ENCODE peak calls at places on chromosomes 5 and 9, in six cellular contexts. K is endothelial cell of umbilical vein, Y is HepG2, M is A549, R is WTC11, P is H1. G is an unnamed sample.

GRCh38 chr9:106963684-106964083 is 100.7 kb downstream of the ZNF462 start:
- DNase-seq in K (no peak), Y (no peak), M (no peak), R (no peak), P (no peak), G (no peak)

GRCh38 chr9:92947268-92948031 is at the start of gene FGD3:
- DNase-seq in K (no peak), Y (no peak), M (no peak), R (no peak), P (no peak), G (no peak)

GRCh38 chr5:151151793-151152192 is 5.8 kb downstream of the ANXA6 start:
- DNase-seq in K (no peak), Y (no peak), M (no peak), R (no peak), P (no peak), G (no peak)

GRCh38 chr9:136890661-136891060 is 4.3 kb downstream of the TRAF2 start:
- DNase-seq in K (no peak), Y (no peak), M (no peak), R (no peak), P (no peak), G (no peak)

GRCh38 chr9:4126996-4127395 is 172.9 kb downstream of the GLIS3 start:
- DNase-seq in K (no peak), Y (no peak), M (no peak), R (no peak), P (no peak), G (no peak)

GRCh38 chr5:97420646-97421045 is 237.6 kb upstream of the RIOK2 start:
- DNase-seq in K (no peak), Y (no peak), M (no peak), R (no peak), P (no peak), G (no peak)

GRCh38 chr9:101092922-101093321 is 64.4 kb downstream of the PLPPR1 start:
- DNase-seq in K (peak), Y (no peak), M (no peak), R (no peak), P (no peak), G (no peak)

GRCh38 chr5:179828756-179829421 is 8.2 kb downstream of the SQSTM1 start:
- DNase-seq in K (no peak), Y (no peak), M (no peak), R (no peak), P (no peak), G (no peak)

GRCh38 chr9:72907421-72907820 is 45.4 kb downstream of the ALDH1A1 start:
- DNase-seq in K (peak), Y (no peak), M (no peak), R (no peak), P (no peak), G (no peak)

GRCh38 chr5:75367401-75367800 is 30.4 kb downstream of the HMGCR start:
- DNase-seq in K (peak), Y (no peak), M (no peak), R (no peak), P (no peak), G (no peak)

GRCh38 chr5:172855597-172856292 is 21.7 kb downstream of the ERGIC1 start:
- DNase-seq in K (peak), Y (no peak), M (no peak), R (no peak), P (no peak), G (no peak)

GRCh38 chr5:127492854-127493738 is 24.3 kb upstream of the PRRC1 start:
- DNase-seq in K (peak), Y (peak), M (peak), R (no peak), P (no peak), G (peak)

GRCh38 chr9:108860764-108861163 is 1.3 kb upstream of the ACTL7A start:
- DNase-seq in K (no peak), Y (no peak), M (no peak), R (no peak), P (no peak), G (no peak)

GRCh38 chr5:98106116-98107088 is 667.1 kb upstream of the RGMB start:
- DNase-seq in K (peak), Y (no peak), M (no peak), R (no peak), P (no peak), G (no peak)

GRCh38 chr5:80408475-80408875 is 611 bp downstream of the ZFYVE16 start:
- DNase-seq in K (peak), Y (peak), M (peak), R (peak), P (peak), G (peak)

GRCh38 chr9:133509179-133510083 is 15.3 kb downstream of the MYMK start:
- DNase-seq in K (no peak), Y (no peak), M (no peak), R (peak), P (no peak), G (no peak)

GRCh38 chr5:65203746-65204145 is 278.0 kb downstream of the ADAMTS6 start:
- DNase-seq in K (peak), Y (no peak), M (no peak), R (no peak), P (no peak), G (no peak)

GRCh38 chr9:99509291-99509826 is 287.3 kb downstream of the SEC61B start:
- DNase-seq in K (no peak), Y (no peak), M (no peak), R (no peak), P (no peak), G (no peak)

GRCh38 chr9:21095561-21095960 is 17.8 kb upstream of the IFNB1 start:
- DNase-seq in K (no peak), Y (no peak), M (no peak), R (no peak), P (no peak), G (no peak)

GRCh38 chr5:156259618-156260017 is 67.3 kb upstream of the SGCD start:
- DNase-seq in K (no peak), Y (no peak), M (peak), R (no peak), P (no peak), G (no peak)

GRCh38 chr5:135206862-135207261 is 172.8 kb upstream of the PITX1 start:
- DNase-seq in K (no peak), Y (no peak), M (no peak), R (no peak), P (no peak), G (no peak)

GRCh38 chr9:96417051-96417586 is 1.1 kb downstream of the ZNF367 start:
- DNase-seq in K (peak), Y (peak), M (peak), R (peak), P (peak), G (peak)

GRCh38 chr9:126671381-126671831 is 57.7 kb downstream of the LMX1B start:
- DNase-seq in K (no peak), Y (no peak), M (no peak), R (no peak), P (no peak), G (no peak)

GRCh38 chr9:75001719-75002421 is 26.2 kb downstream of the CARNMT1 start:
- DNase-seq in K (peak), Y (peak), M (peak), R (no peak), P (no peak), G (peak)

GRCh38 chr9:121736147-121736721 is 84.8 kb downstream of the DAB2IP start:
- DNase-seq in K (no peak), Y (no peak), M (peak), R (peak), P (no peak), G (peak)

GRCh38 chr5:95284512-95285405 is at the start of gene MCTP1:
- DNase-seq in K (peak), Y (no peak), M (peak), R (peak), P (no peak), G (no peak)

GRCh38 chr9:123335986-123336329 is 20.0 kb upstream of the CRB2 start:
- DNase-seq in K (no peak), Y (no peak), M (no peak), R (no peak), P (no peak), G (no peak)

GRCh38 chr9:123336455-123336854 is 19.5 kb upstream of the CRB2 start:
- DNase-seq in K (no peak), Y (no peak), M (no peak), R (no peak), P (no peak), G (no peak)

GRCh38 chr9:123336959-123337358 is 19.0 kb upstream of the CRB2 start:
- DNase-seq in K (no peak), Y (no peak), M (no peak), R (no peak), P (no peak), G (no peak)

GRCh38 chr9:123334639-123335038 is 21.4 kb upstream of the CRB2 start:
- DNase-seq in K (no peak), Y (no peak), M (no peak), R (no peak), P (no peak), G (no peak)

DNA sequence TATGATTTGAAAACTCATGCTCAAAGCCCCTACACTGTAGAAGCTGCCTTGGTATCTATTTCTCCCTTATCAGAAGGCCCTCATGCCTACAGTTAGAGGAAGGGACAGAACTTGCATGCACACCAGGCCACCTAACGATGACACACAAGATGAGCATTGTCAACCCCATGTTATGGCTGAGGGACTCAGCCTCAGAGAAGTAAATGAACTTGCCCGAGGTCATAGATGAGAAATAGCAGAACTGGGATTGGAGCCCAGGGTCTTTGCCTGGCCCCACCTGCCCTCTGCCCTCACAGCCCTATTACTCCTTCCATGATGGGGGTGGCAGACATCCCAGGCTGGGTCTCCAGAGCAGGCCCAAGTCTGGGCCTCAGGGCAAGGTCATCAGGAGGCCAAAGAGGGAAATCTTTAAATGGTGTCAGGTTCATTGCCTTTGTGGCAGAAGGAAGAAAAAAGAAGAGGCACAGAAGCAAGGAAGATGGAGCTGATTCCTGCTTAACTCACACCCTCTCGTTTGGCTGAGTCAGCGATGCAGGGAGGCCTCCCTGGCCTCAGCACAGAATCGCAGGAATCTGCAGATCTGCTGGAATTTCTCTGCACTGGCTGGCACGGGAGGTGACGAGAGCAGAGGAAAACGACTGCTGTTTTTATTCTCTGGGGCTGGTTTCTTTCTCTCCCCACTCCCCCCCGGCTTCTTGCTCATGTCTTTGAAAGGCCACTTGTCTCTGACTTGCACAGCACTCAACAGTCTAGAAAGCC is 20.6 kb upstream of the CRB2 start:
- DNase-seq in K (peak), Y (no peak), M (no peak), R (no peak), P (no peak), G (peak)
- TF ChIP-seq JUN in K (no peak), Y (no peak), M (no peak), R (no peak), P (no peak), G (no peak)

DNA sequence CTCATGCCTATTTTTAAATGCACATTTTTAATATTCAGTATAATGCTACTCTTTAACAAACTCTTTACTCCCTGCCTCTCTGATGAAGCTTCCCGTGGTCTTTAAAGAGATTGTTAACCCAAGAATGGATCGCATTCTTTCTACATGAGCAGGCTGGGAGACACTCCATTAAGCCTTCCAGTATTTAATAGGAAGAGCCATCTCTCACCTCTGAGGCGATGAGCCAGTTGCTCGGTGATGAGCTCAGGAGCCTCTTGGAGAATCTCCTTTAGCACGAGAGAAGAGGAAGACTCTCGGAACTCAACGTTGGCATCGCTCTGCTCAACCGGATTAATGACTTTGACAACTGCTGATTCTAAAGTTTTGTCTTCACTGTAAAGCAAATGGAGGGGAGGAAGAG is 59.6 kb downstream of the PRUNE2 start:
- DNase-seq in K (no peak), Y (no peak), M (no peak), R (no peak), P (peak), G (no peak)
- TF ChIP-seq JUN in K (no peak), Y (no peak), M (no peak), R (no peak), P (no peak), G (no peak)

GRCh38 chr9:112175796-112176315 is 759 bp upstream of the SUSD1 start:
- DNase-seq in K (no peak), Y (peak), M (peak), R (no peak), P (no peak), G (no peak)

GRCh38 chr9:112174223-112174964 is 703 bp downstream of the SUSD1 start:
- DNase-seq in K (peak), Y (peak), M (peak), R (peak), P (no peak), G (peak)

GRCh38 chr9:112176410-112177010 is 1.4 kb upstream of the SUSD1 start:
- DNase-seq in K (no peak), Y (peak), M (peak), R (no peak), P (no peak), G (no peak)

GRCh38 chr9:112173489-112174222 is 1.4 kb downstream of the SUSD1 start:
- DNase-seq in K (no peak), Y (no peak), M (no peak), R (no peak), P (no peak), G (peak)

DNA sequence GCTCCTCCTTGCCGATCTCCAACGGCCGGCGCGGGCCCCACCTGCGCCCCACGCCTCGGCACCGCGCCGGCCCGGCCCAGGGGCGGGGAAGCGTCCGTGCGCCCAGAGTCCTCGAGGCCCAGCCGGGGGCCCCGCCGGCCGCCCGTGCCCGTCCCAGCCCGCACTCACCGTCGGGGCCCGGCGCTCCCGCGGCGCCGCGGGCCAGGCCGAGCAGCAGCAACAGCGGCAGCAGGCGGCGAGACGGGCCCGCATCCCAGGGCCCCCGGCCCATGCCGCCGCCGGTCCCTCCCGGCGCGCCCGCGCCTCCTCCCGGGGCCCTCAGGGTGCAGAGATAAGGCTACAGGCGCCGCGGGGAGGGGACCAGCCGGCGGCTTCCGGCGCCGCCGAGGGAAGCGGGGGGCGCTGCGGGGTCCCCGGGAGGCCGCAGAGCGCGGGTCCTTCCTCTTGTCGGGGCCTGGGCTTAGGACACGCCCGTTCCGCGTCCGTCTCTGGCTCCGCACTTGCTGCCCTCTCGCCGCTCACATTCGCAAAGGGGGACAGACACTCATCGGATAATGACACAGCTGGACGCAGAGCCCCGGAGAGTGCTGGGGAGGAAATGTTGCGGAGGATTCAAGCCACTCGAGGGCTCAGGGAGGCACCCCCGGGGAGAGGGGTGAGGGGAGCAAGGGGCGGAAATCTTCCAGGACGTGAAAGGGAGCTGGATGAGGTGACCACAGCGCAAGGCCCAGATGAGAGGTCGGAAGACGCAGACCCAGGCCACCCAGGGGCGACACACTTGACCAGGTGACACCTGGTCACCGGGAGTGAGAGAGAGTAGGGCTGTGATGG is at the start of gene SUSD1:
- DNase-seq in K (peak), Y (peak), M (peak), R (peak), P (no peak), G (peak)
- TF ChIP-seq JUN in K (no peak), Y (no peak), M (peak), R (no peak), P (no peak), G (no peak)

DNA sequence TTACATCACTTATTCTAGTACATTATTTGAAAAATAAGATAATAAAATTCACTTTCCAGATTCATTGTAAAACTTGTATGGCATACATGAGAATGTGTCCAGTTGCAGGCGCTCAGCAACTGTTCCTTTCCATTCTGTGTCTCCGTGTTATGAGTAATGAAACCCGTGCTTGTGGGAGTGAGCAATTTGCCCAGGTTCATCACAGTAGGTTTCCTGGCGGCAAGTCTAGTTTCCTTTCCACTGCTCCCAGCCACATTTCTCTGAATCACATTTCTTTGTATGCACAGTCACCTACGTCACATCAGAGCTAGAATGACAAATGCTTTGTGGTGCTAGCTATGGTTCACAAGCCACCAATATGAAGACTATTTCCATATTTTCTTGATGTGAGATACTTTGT is 39.9 kb downstream of the MOCS2 start:
- DNase-seq in K (peak), Y (no peak), M (no peak), R (no peak), P (no peak), G (no peak)
- TF ChIP-seq JUN in K (peak), Y (no peak), M (no peak), R (no peak), P (no peak), G (no peak)

DNA sequence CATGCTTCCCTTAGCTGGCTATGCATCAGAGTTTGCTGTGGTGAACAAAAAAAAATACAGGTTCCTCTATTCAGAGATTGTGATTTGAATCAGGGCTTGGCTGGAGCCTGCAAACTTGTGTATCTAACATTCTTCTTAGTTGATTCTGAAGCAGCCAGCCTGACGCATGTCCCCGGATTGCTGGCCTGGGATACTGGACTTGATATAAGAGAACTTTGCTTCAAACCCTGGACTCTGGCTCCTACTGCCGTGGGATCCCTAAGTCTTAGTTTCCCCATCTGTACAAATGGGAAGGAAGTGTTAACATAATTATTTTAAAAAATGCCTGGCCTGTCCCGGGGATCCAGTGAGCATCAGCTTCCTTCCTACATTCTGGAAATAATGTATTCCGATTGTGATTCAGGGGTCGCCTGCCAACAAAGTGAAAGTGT is 292.8 kb downstream of the ARHGEF28 start:
- DNase-seq in K (peak), Y (no peak), M (no peak), R (no peak), P (no peak), G (no peak)
- TF ChIP-seq JUN in K (no peak), Y (no peak), M (no peak), R (no peak), P (no peak), G (no peak)

GRCh38 chr9:34997375-34997774 is 7.8 kb downstream of the DNAJB5 start:
- DNase-seq in K (no peak), Y (no peak), M (no peak), R (no peak), P (no peak), G (peak)

GRCh38 chr9:35000535-35001284 is 11.2 kb downstream of the DNAJB5 start:
- DNase-seq in K (no peak), Y (no peak), M (peak), R (no peak), P (no peak), G (peak)

GRCh38 chr9:35001285-35001677 is 11.7 kb downstream of the DNAJB5 start:
- DNase-seq in K (no peak), Y (no peak), M (no peak), R (no peak), P (no peak), G (peak)

GRCh38 chr9:34998266-34998665 is 8.7 kb downstream of the DNAJB5 start:
- DNase-seq in K (no peak), Y (no peak), M (no peak), R (no peak), P (no peak), G (no peak)

DNA sequence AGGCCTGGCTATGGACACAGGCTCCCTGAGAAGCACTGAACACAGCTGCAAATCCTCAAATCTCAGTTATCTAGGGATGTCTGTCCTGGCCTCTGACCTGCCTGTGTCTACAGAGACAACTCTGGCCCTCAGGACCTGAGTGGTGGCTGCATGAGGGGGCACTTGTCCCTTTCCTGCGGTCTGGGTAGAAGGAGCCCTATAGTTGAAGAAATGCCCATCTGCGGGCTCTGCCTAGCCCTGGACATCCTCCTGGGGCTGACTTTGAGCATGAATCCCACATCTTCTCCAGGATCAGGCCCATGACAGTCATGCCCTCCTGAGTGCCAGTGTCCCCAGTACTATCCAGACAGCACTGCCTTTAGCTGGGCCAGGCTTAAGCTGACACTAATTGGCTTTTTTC is 10.0 kb downstream of the DNAJB5 start:
- DNase-seq in K (no peak), Y (no peak), M (no peak), R (no peak), P (no peak), G (peak)
- TF ChIP-seq JUN in K (no peak), Y (no peak), M (no peak), R (no peak), P (no peak), G (no peak)

G was measured in K562.